ENCODE peak calls at places on chromosomes 16 and 17, in eight cellular contexts. H, L, R, Z, A, G, X and M are unnamed samples.

GRCh38 chr16:89636663-89637062 is 20.8 kb downstream of the CHMP1A start:
- DNase-seq in H (no peak), L (no peak), R (no peak), Z (no peak), A (no peak), G (no peak), X (no peak), M (no peak)

GRCh38 chr17:15422392-15422957 is 44.9 kb downstream of the CDRT4 start:
- DNase-seq in H (no peak), L (no peak), R (no peak), Z (no peak), A (no peak), G (no peak), X (no peak), M (no peak)

GRCh38 chr17:41103896-41104295 is 1.3 kb upstream of the KRTAP4-9 start:
- DNase-seq in H (no peak), L (no peak), R (no peak), Z (no peak), A (no peak), G (no peak), X (no peak), M (no peak)

GRCh38 chr16:1183235-1183907 is 30.5 kb downstream of the CACNA1H start:
- DNase-seq in H (peak), L (no peak), R (no peak), Z (no peak), A (no peak), G (no peak), X (peak), M (no peak)

GRCh38 chr17:82932146-82933005 is 92.6 kb upstream of the ZNF750 start:
- DNase-seq in H (no peak), L (no peak), R (peak), Z (no peak), A (no peak), G (no peak), X (no peak), M (no peak)

GRCh38 chr16:50369133-50369804 is 481 bp upstream of the BRD7 start:
- DNase-seq in H (no peak), L (no peak), R (no peak), Z (no peak), A (no peak), G (no peak), X (no peak), M (no peak)

GRCh38 chr17:14580494-14580893 is 279.6 kb downstream of the HS3ST3B1 start:
- DNase-seq in H (no peak), L (no peak), R (no peak), Z (no peak), A (no peak), G (no peak), X (no peak), M (no peak)

GRCh38 chr16:27347930-27348685 is 34.3 kb downstream of the IL4R start:
- DNase-seq in H (no peak), L (no peak), R (no peak), Z (no peak), A (no peak), G (no peak), X (no peak), M (no peak)

GRCh38 chr17:82775033-82775823 is 23.4 kb downstream of the TBCD start:
- DNase-seq in H (peak), L (no peak), R (peak), Z (no peak), A (peak), G (no peak), X (peak), M (no peak)

GRCh38 chr16:87815567-87815966 is 49.8 kb upstream of the KLHDC4 start:
- DNase-seq in H (no peak), L (no peak), R (no peak), Z (no peak), A (no peak), G (no peak), X (no peak), M (no peak)

GRCh38 chr17:1965556-1966273 is 59.4 kb downstream of the RTN4RL1 start:
- DNase-seq in H (peak), L (no peak), R (no peak), Z (no peak), A (no peak), G (no peak), X (no peak), M (no peak)

GRCh38 chr16:21646721-21647561 is 5.5 kb downstream of the IGSF6 start:
- DNase-seq in H (no peak), L (no peak), R (no peak), Z (no peak), A (no peak), G (peak), X (no peak), M (no peak)

GRCh38 chr17:30378191-30378796 is 433 bp upstream of the CPD start:
- DNase-seq in H (peak), L (no peak), R (peak), Z (no peak), A (peak), G (peak), X (peak), M (no peak)

GRCh38 chr16:88454315-88455057 is 1.4 kb downstream of the ZFPM1 start:
- DNase-seq in H (peak), L (no peak), R (peak), Z (no peak), A (peak), G (no peak), X (peak), M (no peak)

GRCh38 chr17:4475463-4475862 is 23.2 kb upstream of the SPNS2 start:
- DNase-seq in H (no peak), L (no peak), R (no peak), Z (no peak), A (no peak), G (no peak), X (no peak), M (no peak)

GRCh38 chr16:27758544-27758943 is 208.6 kb downstream of the KATNIP start:
- DNase-seq in H (no peak), L (no peak), R (no peak), Z (no peak), A (no peak), G (no peak), X (no peak), M (no peak)

GRCh38 chr17:81365601-81366585 is 29.4 kb upstream of the BAHCC1 start:
- DNase-seq in H (no peak), L (no peak), R (peak), Z (no peak), A (no peak), G (no peak), X (peak), M (peak)

GRCh38 chr17:1226308-1226707 is 43.9 kb upstream of the BHLHA9 start:
- DNase-seq in H (no peak), L (no peak), R (no peak), Z (no peak), A (no peak), G (no peak), X (no peak), M (no peak)

GRCh38 chr17:34378664-34379101 is 15.7 kb upstream of the CCL1 start:
- DNase-seq in H (no peak), L (no peak), R (no peak), Z (no peak), A (no peak), G (no peak), X (no peak), M (no peak)

GRCh38 chr16:83689385-83689831 is 118.4 kb upstream of the HSBP1 start:
- DNase-seq in H (no peak), L (peak), R (no peak), Z (no peak), A (peak), G (no peak), X (no peak), M (peak)

GRCh38 chr16:68072038-68072695 is 13.0 kb upstream of the NFATC3 start:
- DNase-seq in H (no peak), L (no peak), R (peak), Z (no peak), A (no peak), G (no peak), X (peak), M (no peak)
- TF ChIP-seq CTCF in H (no peak), L (no peak), R (no peak), Z (no peak), A (no peak), G (no peak), X (no peak), M (no peak)

DNA sequence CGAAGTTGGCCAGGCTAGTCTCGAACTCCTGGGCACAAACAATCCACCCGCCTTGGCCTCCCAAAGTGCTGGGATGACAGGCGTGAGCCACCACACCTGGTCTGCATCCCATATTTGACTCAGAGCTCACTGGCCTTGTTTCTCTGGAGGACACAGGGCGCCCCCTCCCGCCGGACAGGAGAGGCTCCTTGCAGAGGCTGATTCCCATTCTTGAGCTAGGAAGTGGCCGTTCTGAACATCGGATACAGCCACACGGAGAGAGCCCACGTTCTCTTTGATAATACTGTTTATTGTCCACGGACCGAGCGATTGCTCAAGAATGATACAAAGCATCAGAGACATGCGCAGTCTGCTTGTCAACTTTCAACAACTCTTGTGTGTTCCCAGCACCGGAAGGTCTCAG is 12.1 kb upstream of the USP36 start:
- DNase-seq in H (no peak), L (no peak), R (no peak), Z (no peak), A (peak), G (no peak), X (no peak), M (no peak)
- TF ChIP-seq CTCF in H (no peak), L (no peak), R (no peak), Z (no peak), A (peak), G (no peak), X (no peak), M (peak)

GRCh38 chr16:53745753-53746258 is 41.9 kb downstream of the FTO start:
- DNase-seq in H (no peak), L (no peak), R (no peak), Z (no peak), A (peak), G (no peak), X (no peak), M (no peak)
- TF ChIP-seq CTCF in H (no peak), L (no peak), R (no peak), Z (no peak), A (peak), G (no peak), X (no peak), M (peak)

GRCh38 chr16:84983308-84983707 is 28.0 kb downstream of the ZDHHC7 start:
- DNase-seq in H (no peak), L (no peak), R (peak), Z (no peak), A (no peak), G (no peak), X (peak), M (no peak)

GRCh38 chr16:84976644-84977400 is 34.5 kb downstream of the ZDHHC7 start:
- DNase-seq in H (no peak), L (no peak), R (no peak), Z (no peak), A (no peak), G (no peak), X (peak), M (no peak)

GRCh38 chr16:84975522-84975921 is 35.8 kb downstream of the ZDHHC7 start:
- DNase-seq in H (no peak), L (no peak), R (no peak), Z (no peak), A (no peak), G (no peak), X (no peak), M (no peak)

GRCh38 chr16:84982434-84982833 is 28.9 kb downstream of the ZDHHC7 start:
- DNase-seq in H (no peak), L (no peak), R (peak), Z (no peak), A (no peak), G (no peak), X (no peak), M (no peak)

DNA sequence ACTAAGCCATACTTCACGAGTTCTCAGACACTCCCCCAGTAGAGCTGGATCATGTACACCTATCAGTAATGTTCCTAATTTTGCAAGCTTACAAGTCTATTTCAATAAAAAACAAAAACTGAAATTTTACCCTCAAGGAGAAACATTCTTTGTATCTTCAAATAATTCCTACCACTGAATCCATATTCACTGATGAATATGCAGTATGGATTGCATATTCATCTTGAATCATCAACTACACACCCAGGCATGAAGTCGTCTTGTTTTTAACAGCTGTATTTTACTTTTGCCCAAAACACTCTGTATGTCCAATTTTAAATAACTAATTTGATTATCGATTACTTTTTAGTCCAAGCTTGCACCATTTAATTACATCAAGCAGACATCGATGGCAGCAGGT is 31.8 kb downstream of the ZDHHC7 start:
- DNase-seq in H (no peak), L (no peak), R (no peak), Z (no peak), A (no peak), G (no peak), X (no peak), M (no peak)
- TF ChIP-seq CTCF in H (no peak), L (no peak), R (no peak), Z (no peak), A (no peak), G (no peak), X (no peak), M (no peak)

DNA sequence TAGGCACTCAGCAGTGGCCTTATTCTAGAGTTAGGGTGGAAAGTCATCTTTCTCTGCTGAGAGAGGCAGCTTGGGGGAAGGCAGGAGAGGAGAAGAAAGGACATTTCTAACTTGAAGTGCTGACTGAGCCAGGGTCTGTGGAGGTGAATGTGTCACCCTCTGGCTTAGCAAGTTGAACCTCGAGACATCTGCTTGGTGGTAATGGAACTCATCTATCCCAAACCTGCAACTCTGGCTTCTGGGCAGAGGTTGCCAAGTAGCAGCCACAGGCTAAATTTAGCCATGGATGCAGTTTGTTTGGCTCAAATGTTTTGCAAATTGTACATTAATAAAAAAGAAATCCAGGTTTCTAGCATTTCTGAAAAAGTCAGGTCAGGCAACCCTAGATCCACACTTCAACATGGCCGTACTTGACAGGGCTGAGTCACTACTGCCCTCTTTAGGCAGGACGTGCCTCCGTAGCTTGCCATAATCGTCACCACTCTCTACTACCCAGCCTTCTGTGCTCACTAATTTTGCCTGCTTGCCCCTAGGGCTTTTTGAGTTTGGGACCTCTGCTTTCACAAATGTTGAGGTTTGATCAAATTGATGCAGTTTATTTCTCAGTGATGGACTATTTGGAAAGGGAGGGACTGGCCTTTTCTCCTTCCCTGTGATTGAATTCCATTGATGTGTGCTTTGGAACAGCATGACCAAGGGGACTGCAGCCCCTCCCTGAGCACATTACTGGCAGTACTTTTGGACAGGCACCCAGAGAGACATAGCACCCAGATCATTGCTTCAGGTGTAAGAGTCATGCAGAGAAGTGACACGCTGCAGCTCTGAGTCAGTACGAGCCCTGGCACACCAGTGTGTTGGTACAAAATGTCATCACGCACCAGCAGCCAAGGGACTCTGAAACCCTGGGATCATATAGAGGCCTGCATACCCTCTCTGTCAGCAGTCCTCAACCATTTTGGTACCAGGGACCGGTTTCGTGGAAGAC is 5.2 kb downstream of the CDH13 start:
- DNase-seq in H (no peak), L (no peak), R (no peak), Z (no peak), A (peak), G (no peak), X (no peak), M (no peak)
- TF ChIP-seq CTCF in H (no peak), L (no peak), R (no peak), Z (peak), A (peak), G (no peak), X (no peak), M (peak)

GRCh38 chr17:72460711-72461110 is 339.9 kb downstream of the SOX9 start:
- DNase-seq in H (no peak), L (no peak), R (peak), Z (no peak), A (no peak), G (no peak), X (no peak), M (no peak)

GRCh38 chr17:72455562-72455961 is 334.7 kb downstream of the SOX9 start:
- DNase-seq in H (peak), L (no peak), R (peak), Z (no peak), A (peak), G (no peak), X (no peak), M (no peak)

GRCh38 chr17:72458301-72458700 is 337.5 kb downstream of the SOX9 start:
- DNase-seq in H (no peak), L (no peak), R (peak), Z (no peak), A (no peak), G (no peak), X (no peak), M (no peak)

GRCh38 chr17:72456026-72456569 is 335.3 kb downstream of the SOX9 start:
- DNase-seq in H (no peak), L (no peak), R (peak), Z (no peak), A (no peak), G (no peak), X (no peak), M (peak)

GRCh38 chr17:72457712-72458111 is 336.9 kb downstream of the SOX9 start:
- DNase-seq in H (no peak), L (no peak), R (peak), Z (no peak), A (no peak), G (no peak), X (no peak), M (no peak)
- TF ChIP-seq CTCF in H (no peak), L (no peak), R (no peak), Z (no peak), A (no peak), G (no peak), X (no peak), M (no peak)